ENCODE peak calls at places on chromosomes 4 and X, in five cellular contexts. One of them, this sample, is unnamed.

GRCh38 chr4:187603093-187603395 is 392.5 kb upstream of the ZFP42 start:
- DNase-seq in mesothelial cell of epicardium: no peak
- DNase-seq in memory B cell: no peak
- DNase-seq in NCI-H1105: no peak
- DNase-seq in AG08395: peak
- DNase-seq in this sample: no peak

GRCh38 chr4:5809216-5809776 is 83.6 kb downstream of the CRMP1 start:
- DNase-seq in AG08395: no peak
- DNase-seq in mesothelial cell of epicardium: no peak
- DNase-seq in memory B cell: no peak
- DNase-seq in NCI-H1105: no peak
- DNase-seq in this sample: no peak

GRCh38 chrX:19688426-19688825 is 173.1 kb upstream of the MAP3K15 start:
- DNase-seq in mesothelial cell of epicardium: no peak
- DNase-seq in memory B cell: no peak
- DNase-seq in NCI-H1105: no peak
- DNase-seq in AG08395: no peak
- DNase-seq in this sample: no peak

GRCh38 chrX:130741584-130741983 is 161.4 kb downstream of the ENOX2 start:
- DNase-seq in mesothelial cell of epicardium: no peak
- DNase-seq in AG08395: no peak
- DNase-seq in NCI-H1105: peak
- DNase-seq in memory B cell: no peak
- DNase-seq in this sample: no peak

GRCh38 chr4:98744372-98745150 is 86.2 kb upstream of the TSPAN5 start:
- DNase-seq in NCI-H1105: no peak
- DNase-seq in mesothelial cell of epicardium: no peak
- DNase-seq in memory B cell: no peak
- DNase-seq in AG08395: no peak
- DNase-seq in this sample: no peak

GRCh38 chrX:149004936-149005335 is 500.2 kb downstream of the IDS start:
- DNase-seq in mesothelial cell of epicardium: no peak
- DNase-seq in memory B cell: no peak
- DNase-seq in AG08395: no peak
- DNase-seq in NCI-H1105: no peak
- DNase-seq in this sample: no peak

GRCh38 chrX:106731590-106731989 is 5.1 kb downstream of the RNF128 start:
- DNase-seq in AG08395: no peak
- DNase-seq in memory B cell: no peak
- DNase-seq in NCI-H1105: no peak
- DNase-seq in mesothelial cell of epicardium: no peak
- DNase-seq in this sample: no peak

GRCh38 chrX:87736576-87736975 is 219.0 kb downstream of the KLHL4 start:
- DNase-seq in NCI-H1105: no peak
- DNase-seq in memory B cell: no peak
- DNase-seq in mesothelial cell of epicardium: no peak
- DNase-seq in AG08395: no peak
- DNase-seq in this sample: no peak

GRCh38 chr4:153495480-153496206 is 29.5 kb downstream of the TMEM131L start:
- DNase-seq in NCI-H1105: no peak
- DNase-seq in AG08395: no peak
- DNase-seq in memory B cell: no peak
- DNase-seq in mesothelial cell of epicardium: no peak
- DNase-seq in this sample: no peak

GRCh38 chr4:24888475-24888874 is 24.4 kb downstream of the CCDC149 start:
- DNase-seq in mesothelial cell of epicardium: no peak
- DNase-seq in NCI-H1105: no peak
- DNase-seq in AG08395: no peak
- DNase-seq in memory B cell: no peak
- DNase-seq in this sample: no peak

GRCh38 chr4:83362492-83363329 is 28.1 kb upstream of the HPSE start:
- DNase-seq in AG08395: peak
- DNase-seq in NCI-H1105: no peak
- DNase-seq in mesothelial cell of epicardium: no peak
- DNase-seq in memory B cell: no peak
- DNase-seq in this sample: no peak

GRCh38 chrX:122565952-122566351 is 618.1 kb upstream of the GRIA3 start:
- DNase-seq in AG08395: peak
- DNase-seq in NCI-H1105: no peak
- DNase-seq in memory B cell: no peak
- DNase-seq in mesothelial cell of epicardium: no peak
- DNase-seq in this sample: no peak

GRCh38 chr4:80204433-80204832 is 7.1 kb downstream of the PRDM8 start:
- DNase-seq in AG08395: no peak
- DNase-seq in mesothelial cell of epicardium: no peak
- DNase-seq in memory B cell: no peak
- DNase-seq in NCI-H1105: no peak
- DNase-seq in this sample: no peak

GRCh38 chr4:8558080-8558960 is 21.9 kb upstream of the GPR78 start:
- DNase-seq in memory B cell: no peak
- DNase-seq in NCI-H1105: no peak
- DNase-seq in AG08395: peak
- DNase-seq in mesothelial cell of epicardium: no peak
- DNase-seq in this sample: no peak

GRCh38 chr4:95084584-95084983 is 326.8 kb downstream of the BMPR1B start:
- DNase-seq in mesothelial cell of epicardium: no peak
- DNase-seq in memory B cell: no peak
- DNase-seq in NCI-H1105: no peak
- DNase-seq in AG08395: no peak
- DNase-seq in this sample: no peak